ENCODE peak calls at places on chromosome 7, in nine cellular contexts. C, X, J, M, D, A, O, I and Z are unnamed samples.

GRCh38 chr7:17991866-17992648 is 35.6 kb downstream of the PRPS1L1 start:
- DNase-seq in C (no peak), J (no peak), A (no peak), D (no peak), O (no peak), X (no peak), I (peak; percentile 36), M (no peak), Z (no peak)

GRCh38 chr7:124536156-124536762 is 229.3 kb downstream of the GPR37 start:
- DNase-seq in M (no peak), X (no peak), O (no peak), I (no peak), A (no peak), D (peak; percentile 75), J (no peak), C (no peak), Z (no peak)

GRCh38 chr7:69659964-69660363 is 61.7 kb downstream of the AUTS2 start:
- DNase-seq in A (no peak), C (no peak), J (no peak), X (no peak), M (no peak), D (no peak), O (no peak), I (no peak), Z (no peak)

GRCh38 chr7:158276414-158277218 is 311.0 kb downstream of the PTPRN2 start:
- DNase-seq in C (no peak), I (no peak), X (no peak), M (no peak), D (no peak), J (no peak), O (no peak), A (peak; percentile 45), Z (no peak)

GRCh38 chr7:44145969-44146897 is 5.1 kb upstream of the MYL7 start:
- DNase-seq in J (no peak), X (peak; percentile 92), D (no peak), C (peak; percentile 22), I (peak; percentile 68), A (peak; percentile 81), O (peak; percentile 71), M (peak; percentile 39), Z (no peak)

GRCh38 chr7:104267701-104268368 is 60.0 kb upstream of the ORC5 start:
- DNase-seq in M (peak; percentile 52), A (no peak), J (peak; percentile 12), D (no peak), I (no peak), C (no peak), X (peak; percentile 22), O (no peak), Z (peak; percentile 18)

GRCh38 chr7:130877236-130877635 is 143.2 kb upstream of the KLF14 start:
- DNase-seq in O (no peak), J (no peak), X (no peak), M (no peak), C (no peak), D (no peak), I (no peak), A (peak; percentile 49), Z (no peak)

GRCh38 chr7:43220250-43220649 is 107.8 kb downstream of the HECW1 start:
- DNase-seq in A (no peak), O (no peak), D (peak; percentile 45), X (no peak), C (no peak), I (no peak), J (no peak), M (peak; percentile 8), Z (no peak)

GRCh38 chr7:108135446-108136190 is 5.5 kb upstream of the LAMB4 start:
- DNase-seq in C (peak; percentile 84), I (peak; percentile 60), J (no peak), A (no peak), M (no peak), O (no peak), D (no peak), X (no peak), Z (peak; percentile 91)

GRCh38 chr7:133668296-133669060 is 415.6 kb downstream of the EXOC4 start:
- DNase-seq in M (no peak), O (no peak), C (no peak), J (no peak), A (no peak), D (no peak), X (no peak), I (no peak), Z (no peak)

GRCh38 chr7:71193099-71193810 is 61.3 kb downstream of the GALNT17 start:
- DNase-seq in A (no peak), D (no peak), J (no peak), O (no peak), X (no peak), I (no peak), M (no peak), C (no peak), Z (no peak)

GRCh38 chr7:30308392-30308791 is 24.0 kb downstream of the ZNRF2 start:
- DNase-seq in J (no peak), D (no peak), C (no peak), I (no peak), O (no peak), M (no peak), A (no peak), X (no peak), Z (no peak)

GRCh38 chr7:82050134-82050533 is 280.3 kb upstream of the HGF start:
- DNase-seq in A (no peak), I (no peak), D (peak; percentile 80), J (no peak), C (no peak), X (peak; percentile 26), O (no peak), M (peak; percentile 94), Z (no peak)

GRCh38 chr7:81549484-81550016 is 220.3 kb downstream of the HGF start:
- DNase-seq in X (no peak), J (no peak), O (no peak), D (no peak), I (no peak), C (no peak), M (no peak), A (no peak), Z (no peak)

GRCh38 chr7:156058248-156058647 is 246.0 kb upstream of the SHH start:
- DNase-seq in A (no peak), C (no peak), X (no peak), O (no peak), D (no peak), M (no peak), J (no peak), I (no peak), Z (no peak)

GRCh38 chr7:158024881-158025280 is 562.7 kb downstream of the PTPRN2 start:
- DNase-seq in J (no peak), M (no peak), O (no peak), C (no peak), X (no peak), I (no peak), D (no peak), A (no peak), Z (no peak)

GRCh38 chr7:20200965-20201364 is 16.2 kb downstream of the MACC1 start:
- DNase-seq in O (no peak), D (no peak), C (no peak), I (no peak), M (no peak), J (no peak), A (no peak), X (no peak), Z (no peak)

GRCh38 chr7:37480642-37481041 is 32.0 kb upstream of the ELMO1 start:
- DNase-seq in C (no peak), X (no peak), M (no peak), A (no peak), O (no peak), D (no peak), J (no peak), I (no peak), Z (no peak)

GRCh38 chr7:107661081-107661864 is 645 bp downstream of the SLC26A4 start:
- DNase-seq in A (peak; percentile 78), D (peak; percentile 39), X (peak; percentile 84), O (no peak), M (peak; percentile 92), C (no peak), I (peak; percentile 52), J (peak; percentile 59), Z (no peak)

GRCh38 chr7:92808006-92808405 is 28.4 kb downstream of the CDK6 start:
- DNase-seq in I (no peak), O (no peak), A (no peak), C (no peak), X (no peak), M (no peak), J (no peak), D (no peak), Z (no peak)

GRCh38 chr7:156456503-156457115 is 184.0 kb upstream of the RNF32 start:
- DNase-seq in D (no peak), J (no peak), X (peak; percentile 57), C (no peak), M (peak; percentile 19), I (no peak), O (no peak), A (no peak), Z (no peak)

GRCh38 chr7:130965515-130965914 is 231.5 kb upstream of the KLF14 start:
- DNase-seq in C (no peak), X (no peak), D (no peak), A (no peak), I (no peak), O (no peak), J (no peak), M (no peak), Z (no peak)

GRCh38 chr7:12635830-12636229 is 51.6 kb upstream of the ARL4A start:
- DNase-seq in D (peak; percentile 31), A (no peak), J (no peak), I (no peak), X (no peak), C (no peak), M (no peak), O (no peak), Z (no peak)

GRCh38 chr7:90232440-90232839 is 12.5 kb upstream of the CFAP69 start:
- DNase-seq in D (no peak), A (no peak), O (no peak), C (no peak), I (no peak), X (no peak), J (peak; percentile 38), M (no peak), Z (no peak)

GRCh38 chr7:91784469-91784868 is 96.0 kb downstream of the MTERF1 start:
- DNase-seq in J (peak; percentile 55), D (no peak), C (no peak), I (no peak), A (no peak), O (no peak), X (peak; percentile 15), M (peak; percentile 83), Z (peak; percentile 7)

GRCh38 chr7:76257973-76258372 is 44.5 kb upstream of the HSPB1 start:
- DNase-seq in O (no peak), M (no peak), D (no peak), J (no peak), X (no peak), I (no peak), C (no peak), A (no peak), Z (no peak)

GRCh38 chr7:6623589-6624245 is 8.3 kb downstream of the ZNF853 start:
- DNase-seq in O (no peak), D (no peak), M (no peak), I (no peak), C (no peak), X (no peak), J (no peak), A (no peak), Z (no peak)

GRCh38 chr7:76428868-76429805 is 4.4 kb downstream of the ZP3 start:
- DNase-seq in I (no peak), D (no peak), O (no peak), M (no peak), J (no peak), A (no peak), C (peak; percentile 37), X (peak; percentile 34), Z (no peak)

GRCh38 chr7:128003179-128003578 is 28.1 kb downstream of the LRRC4 start:
- DNase-seq in O (no peak), C (no peak), A (no peak), M (no peak), D (no peak), I (no peak), J (no peak), X (no peak), Z (no peak)

GRCh38 chr7:156473476-156474240 is 166.9 kb upstream of the RNF32 start:
- DNase-seq in D (no peak), I (peak; percentile 36), X (peak; percentile 60), A (peak; percentile 67), C (no peak), O (peak; percentile 23), M (peak; percentile 57), J (peak; percentile 38), Z (peak; percentile 46)

GRCh38 chr7:49597805-49598204 is 175.6 kb upstream of the VWC2 start:
- DNase-seq in M (peak; percentile 8), O (no peak), C (peak; percentile 23), D (no peak), A (no peak), I (no peak), J (no peak), X (no peak), Z (no peak)